ENCODE peak calls at places on chromosomes 13 and 19, in nine cellular contexts. W is GM12892, Z is body of pancreas, C is lower leg skin, V is breast epithelium, Q is esophagus muscularis mucosa, U is transverse colon, S is uterus, K is gastrocnemius medialis. N is an unnamed sample.

GRCh38 chr13:24693862-24694471 is 13.8 kb downstream of the ATP12A start:
- DNase-seq in Q (no peak), W (peak; percentile 54), C (no peak), Z (peak; percentile 33), S (no peak), V (no peak), K (peak; percentile 22), U (peak; percentile 36), N (peak; percentile 53)

GRCh38 chr13:70310720-70311119 is 202.5 kb upstream of the KLHL1 start:
- DNase-seq in S (no peak), W (no peak), K (no peak), U (peak; percentile 25), V (no peak), Z (no peak), Q (no peak), C (no peak), N (peak; percentile 4)

GRCh38 chr19:56639217-56639616 is 3.7 kb upstream of the SMIM17 start:
- DNase-seq in C (no peak), V (no peak), Q (no peak), W (no peak), K (no peak), U (no peak), S (no peak), Z (no peak), N (no peak)

GRCh38 chr13:93318538-93318937 is 91.9 kb downstream of the GPC6 start:
- DNase-seq in C (no peak), U (no peak), W (no peak), V (no peak), S (no peak), Q (no peak), Z (no peak), K (no peak), N (no peak)

GRCh38 chr13:21071894-21072293 is 10.5 kb upstream of the LATS2 start:
- DNase-seq in S (no peak), U (no peak), C (no peak), V (no peak), Q (no peak), Z (no peak), W (no peak), K (no peak), N (no peak)

GRCh38 chr19:7618771-7619510 is 10.4 kb downstream of the XAB2 start:
- DNase-seq in U (peak; percentile 76), Z (peak; percentile 98), C (no peak), W (no peak), S (no peak), K (peak; percentile 30), Q (no peak), V (peak; percentile 96), N (no peak)

GRCh38 chr13:44575741-44576395 is at the start of gene TSC22D1:
- DNase-seq in W (peak; percentile 23), V (no peak), Q (no peak), S (peak; percentile 38), C (peak; percentile 90), U (peak; percentile 57), Z (peak; percentile 54), K (no peak), N (no peak)

GRCh38 chr13:84994582-84994981 is 804.6 kb downstream of the SLITRK6 start:
- DNase-seq in Q (no peak), W (no peak), S (no peak), V (no peak), C (no peak), U (no peak), K (no peak), Z (no peak), N (no peak)

DNA sequence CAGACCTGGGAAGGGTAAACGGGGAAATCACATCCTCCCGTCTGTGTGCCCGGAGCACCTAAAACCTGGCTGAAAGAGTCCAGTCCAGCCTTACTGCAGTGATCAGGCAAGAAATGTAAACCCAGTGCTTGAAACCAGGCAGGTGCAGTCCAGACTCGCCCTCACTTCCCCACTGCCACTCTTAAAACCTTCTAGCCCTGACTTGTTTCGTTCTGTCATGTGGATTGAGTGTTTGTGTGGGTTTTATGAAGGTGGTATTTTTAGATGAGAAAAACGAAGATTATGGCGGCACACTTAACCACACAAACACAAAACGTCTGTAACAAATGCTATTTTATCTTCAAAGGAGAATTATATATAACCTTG is 836 bp upstream of the CKAP2 start:
- DNase-seq in Q (no peak), V (no peak), S (no peak), W (peak; percentile 12), K (no peak), C (no peak), Z (no peak), U (peak; percentile 53), N (no peak)
- TF ChIP-seq POLR2A in Q (no peak), V (no peak), S (no peak), W (no peak), K (no peak), C (no peak), Z (no peak), U (no peak), N (no peak)

GRCh38 chr13:32427852-32428580 is at the start of gene N4BP2L1:
- DNase-seq in U (peak; percentile 85), Q (peak; percentile 94), V (peak; percentile 64), K (peak; percentile 59), Z (peak; percentile 85), C (peak; percentile 97), S (peak; percentile 81), W (peak; percentile 56), N (peak; percentile 50)
- TF ChIP-seq POLR2A in U (peak; percentile 87), Q (peak; percentile 75), V (peak; percentile 84), K (peak; percentile 82), Z (peak; percentile 83), C (peak; percentile 76), S (peak; percentile 86), W (peak; percentile 86), N (no peak)

GRCh38 chr19:19826875-19827274 is 5.3 kb upstream of the ZNF506 start:
- DNase-seq in W (no peak), K (no peak), U (no peak), S (no peak), Z (no peak), Q (no peak), C (no peak), V (no peak), N (no peak)
- TF ChIP-seq POLR2A in W (no peak), K (no peak), U (no peak), S (no peak), Z (no peak), Q (no peak), C (no peak), V (no peak), N (no peak)

DNA sequence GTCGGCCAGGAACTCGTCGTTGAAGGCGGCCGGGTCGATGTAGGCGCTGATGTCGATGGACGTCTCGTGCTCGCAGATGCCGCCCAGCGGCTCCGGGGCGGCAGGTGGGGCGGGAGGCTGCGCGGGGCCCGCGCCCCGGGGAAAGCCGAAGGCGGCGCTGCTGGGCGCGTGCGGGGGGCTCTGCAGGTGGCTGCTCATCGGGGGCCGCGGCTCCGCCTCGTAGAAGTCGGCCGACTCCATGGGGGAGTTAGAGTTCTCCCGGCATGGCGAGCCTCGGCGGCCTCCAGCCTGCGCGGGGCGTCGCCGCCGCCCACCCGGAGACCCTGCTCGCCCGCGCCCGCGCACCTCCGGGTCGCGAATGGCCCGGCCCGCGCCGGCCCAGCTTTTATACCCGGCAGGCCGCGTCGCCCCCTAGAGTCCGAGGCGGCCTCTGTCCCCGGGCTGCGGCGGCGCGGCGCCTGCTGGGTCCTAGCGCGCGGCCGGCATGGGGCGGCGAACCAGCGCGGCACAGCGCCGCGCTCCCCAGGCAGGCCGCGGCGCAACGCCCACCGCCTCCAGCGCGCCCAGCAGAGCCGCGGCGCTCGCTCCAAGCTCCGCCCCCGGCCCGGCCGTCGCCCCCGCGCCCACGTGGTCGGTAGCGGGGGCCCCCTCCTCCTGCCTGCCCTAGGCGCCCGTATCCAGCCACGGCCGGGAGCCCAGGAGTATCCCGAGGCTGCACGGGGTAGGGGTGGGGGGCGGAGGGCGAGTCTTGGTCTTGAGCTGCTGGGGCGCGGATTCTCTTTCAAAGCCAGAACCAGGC is at the start of gene CEBPA:
- DNase-seq in K (peak; percentile 81), S (peak; percentile 78), C (peak; percentile 95), Q (no peak), V (peak; percentile 76), U (peak; percentile 88), W (peak; percentile 80), Z (peak; percentile 88), N (peak; percentile 91)
- TF ChIP-seq POLR2A in K (peak; percentile 100), S (peak; percentile 97), C (peak; percentile 95), Q (peak; percentile 75), V (no peak), U (peak; percentile 73), W (peak; percentile 32), Z (peak; percentile 100), N (peak; percentile 74)

DNA sequence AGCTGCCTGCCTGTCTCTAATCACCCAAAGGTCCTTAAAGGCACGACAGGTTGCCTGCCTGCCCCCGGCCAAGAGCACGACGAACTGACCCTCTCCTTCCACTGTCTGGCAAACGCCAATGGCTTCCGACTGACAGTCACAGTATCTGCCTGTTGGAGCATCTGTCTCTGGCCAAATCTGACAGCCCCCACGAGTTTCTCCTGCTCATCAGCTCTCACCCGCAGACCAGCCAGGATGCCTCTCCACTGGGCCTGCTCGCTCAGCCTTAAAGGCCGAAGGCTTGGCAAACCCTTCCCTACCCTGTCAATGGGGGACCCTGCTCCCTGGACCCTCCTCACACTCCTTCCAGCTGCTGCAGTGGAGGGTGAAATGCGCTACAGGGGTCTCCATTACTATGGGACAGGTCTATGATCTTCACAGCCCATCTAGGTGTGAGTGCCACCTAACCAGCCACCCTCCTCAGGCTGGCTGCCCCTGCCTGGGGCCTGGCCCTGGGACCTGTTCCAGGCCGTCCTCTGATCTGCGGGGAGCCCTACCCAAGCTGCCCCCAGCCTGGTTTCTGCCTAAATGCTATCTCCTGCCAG is 932 bp downstream of the FAM83E start:
- DNase-seq in K (no peak), W (no peak), C (no peak), Z (no peak), U (no peak), S (no peak), Q (no peak), V (no peak), N (no peak)
- TF ChIP-seq POLR2A in K (no peak), W (no peak), C (no peak), Z (no peak), U (no peak), S (no peak), Q (no peak), V (no peak), N (no peak)

DNA sequence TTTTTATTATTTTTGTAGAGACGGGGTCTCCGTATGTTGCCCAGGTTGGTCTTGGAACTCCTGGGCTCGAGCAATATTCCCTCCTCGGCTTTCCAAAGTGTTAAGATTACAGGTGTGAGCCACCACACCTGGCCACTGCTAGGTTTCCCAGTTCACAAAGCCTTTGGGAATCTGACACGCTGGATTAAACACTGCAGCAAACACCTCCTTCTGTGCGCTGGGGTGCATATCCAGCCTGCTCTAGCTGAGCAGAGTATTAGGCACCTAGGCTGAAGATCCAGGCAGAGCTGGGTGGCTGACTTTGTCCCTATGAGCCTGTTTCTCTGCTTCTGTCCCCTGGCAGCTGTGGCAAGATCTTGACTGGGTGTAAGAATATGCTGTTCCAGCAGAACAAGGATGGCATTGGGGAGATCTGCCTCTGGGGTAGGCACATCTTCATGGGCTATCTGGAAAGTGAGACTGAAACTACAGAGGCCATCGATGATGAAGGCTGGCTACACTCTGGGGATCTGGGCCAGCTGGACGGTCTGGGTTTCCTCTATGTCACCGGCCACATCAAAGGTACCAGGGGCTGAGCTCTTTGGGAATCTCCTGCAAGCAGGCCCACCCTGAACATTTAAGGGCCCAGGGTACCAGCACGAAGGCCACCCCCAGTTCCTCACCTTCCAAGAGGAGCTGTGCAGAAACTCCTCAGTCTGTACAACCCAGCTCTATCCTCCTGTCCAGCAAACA is 49.8 kb downstream of the ACSBG2 start:
- DNase-seq in V (no peak), U (no peak), W (no peak), Z (no peak), Q (no peak), C (peak; percentile 48), S (no peak), K (no peak), N (no peak)
- TF ChIP-seq POLR2A in V (no peak), U (no peak), W (no peak), Z (no peak), Q (no peak), C (no peak), S (no peak), K (no peak), N (no peak)